ENCODE peak calls at places on chromosomes 7 and 10, in nine cellular contexts. Z is fibroblast of pulmonary artery, B is mucosa of descending colon, F is epithelial cell of esophagus, O is body of pancreas, X is adrenal gland, K is HL-60, I is HepG2, V is heart right ventricle. T is an unnamed sample.

GRCh38 chr10:122342293-122343134 is 32.0 kb upstream of the PLEKHA1 start:
- DNase-seq in X (peak), B (no peak), I (peak), F (peak), Z (peak), V (peak), K (no peak), O (peak), T (peak)

GRCh38 chr10:14592026-14592425 is 182.7 kb downstream of the FAM107B start:
- DNase-seq in I (no peak), V (no peak), Z (no peak), X (no peak), B (no peak), O (no peak), K (no peak), F (peak), T (no peak)

GRCh38 chr10:43026039-43026973 is 50.6 kb upstream of the RET start:
- DNase-seq in I (no peak), X (no peak), B (no peak), Z (no peak), K (no peak), O (no peak), V (no peak), F (peak), T (no peak)

GRCh38 chr7:24241216-24241615 is 42.8 kb upstream of the NPY start:
- DNase-seq in O (no peak), V (no peak), K (no peak), B (no peak), I (no peak), F (no peak), X (no peak), Z (no peak), T (no peak)

GRCh38 chr7:65509368-65510186 is 135.9 kb downstream of the ZNF92 start:
- DNase-seq in V (no peak), Z (no peak), K (no peak), O (no peak), F (no peak), X (peak), B (peak), I (no peak), T (no peak)

GRCh38 chr7:149669121-149669818 is 104.1 kb downstream of the ZNF467 start:
- DNase-seq in Z (peak), K (no peak), F (peak), B (no peak), V (no peak), X (no peak), I (peak), O (no peak), T (no peak)

GRCh38 chr7:39217752-39218151 is 240.0 kb downstream of the POU6F2 start:
- DNase-seq in B (no peak), F (no peak), I (no peak), O (no peak), Z (no peak), X (no peak), V (no peak), K (no peak), T (no peak)

GRCh38 chr7:50591480-50592438 is 26.6 kb upstream of the DDC start:
- DNase-seq in V (no peak), O (no peak), B (no peak), Z (no peak), X (no peak), F (no peak), K (no peak), I (peak), T (no peak)

GRCh38 chr7:909358-910329 is 33.3 kb downstream of the GET4 start:
- DNase-seq in O (no peak), V (peak), K (peak), B (peak), I (no peak), X (peak), F (peak), Z (peak), T (no peak)

GRCh38 chr7:142384508-142384922 is 126.7 kb upstream of the PRSS58 start:
- DNase-seq in X (no peak), I (no peak), F (peak), V (no peak), Z (peak), B (no peak), K (peak), O (no peak), T (peak)

GRCh38 chr7:2796358-2797352 is 47.5 kb downstream of the GNA12 start:
- DNase-seq in K (no peak), Z (peak), B (no peak), X (peak), F (no peak), V (peak), I (no peak), O (no peak), T (no peak)

GRCh38 chr10:113035724-113036312 is 85.8 kb downstream of the TCF7L2 start:
- DNase-seq in X (no peak), Z (no peak), O (no peak), I (peak), K (no peak), B (no peak), V (no peak), F (no peak), T (no peak)

GRCh38 chr7:151509670-151510333 is 9.9 kb downstream of the RHEB start:
- DNase-seq in X (no peak), V (no peak), O (no peak), B (no peak), K (no peak), Z (no peak), F (no peak), I (no peak), T (no peak)

GRCh38 chr7:148436571-148436970 is 154.0 kb upstream of the C7orf33 start:
- DNase-seq in B (no peak), O (no peak), Z (no peak), I (peak), K (no peak), V (no peak), F (no peak), X (no peak), T (no peak)

GRCh38 chr10:59724098-59724938 is 14.7 kb upstream of the SLC16A9 start:
- DNase-seq in X (no peak), K (no peak), B (no peak), I (no peak), V (no peak), Z (no peak), F (peak), O (no peak), T (no peak)

GRCh38 chr7:120259382-120259781 is 13.6 kb upstream of the KCND2 start:
- DNase-seq in I (no peak), O (no peak), Z (peak), X (no peak), K (no peak), B (no peak), V (no peak), F (peak), T (no peak)

GRCh38 chr10:117603081-117603480 is 60.5 kb downstream of the EMX2 start:
- DNase-seq in Z (no peak), B (no peak), V (no peak), F (no peak), X (no peak), K (no peak), O (no peak), I (no peak), T (no peak)

GRCh38 chr7:146966274-146966673 is 849.7 kb downstream of the CNTNAP2 start:
- DNase-seq in I (no peak), K (no peak), Z (no peak), B (no peak), F (no peak), O (no peak), V (no peak), X (no peak), T (no peak)

GRCh38 chr7:91520645-91521044 is 256.4 kb downstream of the FZD1 start:
- DNase-seq in F (no peak), B (no peak), X (no peak), O (no peak), I (no peak), Z (no peak), K (no peak), V (no peak), T (no peak)

GRCh38 chr7:21368317-21368716 is 59.6 kb upstream of the SP4 start:
- DNase-seq in F (no peak), Z (no peak), O (no peak), X (no peak), V (no peak), K (no peak), B (no peak), I (no peak), T (no peak)

GRCh38 chr10:71427246-71427645 is 30.5 kb downstream of the CDH23 start:
- DNase-seq in X (no peak), F (no peak), Z (no peak), I (no peak), O (no peak), V (no peak), K (no peak), B (no peak), T (no peak)

GRCh38 chr7:77529279-77529678 is 7.8 kb upstream of the PTPN12 start:
- DNase-seq in F (no peak), Z (no peak), B (no peak), V (no peak), K (no peak), X (no peak), O (no peak), I (no peak), T (no peak)

GRCh38 chr7:77697535-77697831 is 1.2 kb downstream of the RSBN1L start:
- DNase-seq in K (no peak), Z (peak), I (no peak), X (no peak), V (peak), F (no peak), B (peak), O (no peak), T (no peak)

GRCh38 chr10:7199152-7199760 is 211.6 kb downstream of the SFMBT2 start:
- DNase-seq in B (no peak), O (no peak), F (no peak), Z (peak), X (no peak), K (no peak), I (no peak), V (no peak), T (no peak)

GRCh38 chr7:95394370-95394769 is 1.8 kb downstream of the PON3 start:
- DNase-seq in I (no peak), V (no peak), X (no peak), Z (no peak), O (no peak), B (no peak), F (no peak), K (no peak), T (no peak)

GRCh38 chr10:62851449-62851848 is 35.3 kb upstream of the EGR2 start:
- DNase-seq in K (no peak), B (no peak), Z (peak), X (no peak), I (no peak), F (peak), V (no peak), O (no peak), T (no peak)

GRCh38 chr10:103102195-103102594 is 90.9 kb downstream of the NT5C2 start:
- DNase-seq in V (no peak), Z (no peak), O (no peak), B (no peak), K (no peak), F (no peak), I (no peak), X (no peak), T (no peak)

DNA sequence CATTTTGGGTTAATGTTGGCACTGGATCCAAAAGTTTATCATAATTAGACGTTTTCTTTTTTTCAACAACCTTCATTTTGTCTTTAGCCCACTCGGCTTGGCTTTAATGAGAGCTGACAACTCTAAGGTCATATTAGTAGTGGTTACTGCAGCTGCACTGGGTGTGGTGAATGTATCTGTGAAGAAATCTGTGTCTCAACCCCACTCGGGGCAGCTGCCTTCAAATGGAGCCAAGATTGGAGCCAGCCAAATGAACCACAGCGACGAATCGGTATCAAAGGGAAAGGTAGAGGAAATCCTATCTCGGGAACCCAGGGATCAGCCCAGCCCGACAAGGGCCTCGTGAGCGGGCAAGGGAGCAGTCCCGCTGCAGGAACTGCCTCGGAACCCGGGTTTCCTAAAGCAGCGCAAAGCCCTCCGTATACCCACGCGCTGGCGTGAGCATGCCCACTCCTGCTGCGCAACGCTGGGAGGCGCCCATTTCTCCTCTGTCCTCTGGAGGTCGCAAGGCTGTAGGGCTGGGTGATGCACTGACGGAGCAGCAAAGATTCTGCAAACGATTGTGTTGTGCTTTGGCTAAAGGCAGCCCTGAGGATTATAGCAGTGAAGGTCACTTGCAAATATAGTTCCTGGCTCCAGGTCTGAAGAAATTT is 98.7 kb upstream of the MBL2 start:
- DNase-seq in V (no peak), K (no peak), I (no peak), Z (no peak), X (no peak), B (no peak), F (no peak), O (no peak), T (no peak)
- H3K4me3 ChIP-seq in V (no peak), K (no peak), I (no peak), Z (no peak), X (no peak), B (no peak), F (no peak), O (no peak), T (no peak)

GRCh38 chr10:33132626-33133025 is 174.6 kb upstream of the ITGB1 start:
- DNase-seq in B (no peak), F (peak), I (no peak), K (no peak), V (no peak), X (no peak), Z (no peak), O (no peak), T (no peak)
- TF ChIP-seq CTCF in B (no peak), F (peak), I (peak), K (no peak), V (peak), X (no peak), Z (no peak), O (no peak), T (no peak)

GRCh38 chr7:27198138-27198841 is 1.6 kb downstream of the HOXA13 start:
- DNase-seq in V (no peak), B (no peak), F (no peak), Z (no peak), O (peak), X (no peak), K (no peak), I (no peak), T (no peak)
- H3K4me3 ChIP-seq in V (no peak), B (peak), F (no peak), Z (no peak), O (no peak), X (no peak), K (no peak), I (no peak), T (peak)

GRCh38 chr10:106571216-106571954 is 593.1 kb downstream of the SORCS1 start:
- DNase-seq in Z (peak), O (no peak), F (peak), I (no peak), V (no peak), B (no peak), X (no peak), K (no peak), T (no peak)
- TF ChIP-seq CTCF in Z (peak), O (peak), F (peak), I (no peak), V (peak), B (no peak), X (peak), K (no peak), T (no peak)

DNA sequence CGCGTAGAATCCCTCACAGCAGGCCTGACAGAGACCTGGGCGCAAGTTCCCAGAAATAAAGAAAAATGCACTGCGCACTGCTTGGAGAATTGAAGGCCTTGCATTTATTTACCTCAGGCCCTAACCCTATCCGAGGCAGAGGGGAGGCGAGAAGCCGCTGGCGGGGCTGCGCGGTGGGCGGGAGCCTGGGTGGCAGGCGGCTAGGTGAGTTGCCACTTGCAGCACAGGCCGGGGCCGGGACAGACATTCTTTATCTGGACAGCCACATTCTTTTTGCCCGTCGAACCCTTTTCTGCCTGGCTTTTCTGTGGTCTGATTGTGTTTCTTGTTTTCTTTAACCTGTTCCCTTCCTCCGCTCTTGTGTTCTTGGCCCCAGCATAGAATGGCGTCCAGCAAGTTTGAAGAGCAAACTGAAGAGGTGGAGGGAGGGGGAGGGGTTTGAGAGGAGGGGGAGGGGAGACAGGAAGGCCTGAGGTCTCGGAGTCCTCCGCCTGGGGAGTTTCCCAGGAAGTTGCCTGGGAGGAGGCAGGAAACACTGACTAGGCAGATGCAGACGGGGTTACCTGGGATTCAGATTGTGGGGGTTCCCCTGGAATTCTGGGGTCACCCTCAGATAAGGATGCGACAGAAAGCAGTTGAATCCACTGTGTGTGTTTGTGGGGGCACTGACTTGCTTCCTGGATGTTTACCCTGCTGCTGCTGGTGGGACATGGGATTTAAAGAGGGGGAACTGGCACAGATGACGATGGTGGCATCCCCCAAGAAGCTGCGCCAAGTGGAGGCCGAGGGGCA is 5.1 kb downstream of the SHH start:
- DNase-seq in Z (no peak), O (no peak), B (peak), X (no peak), V (no peak), F (no peak), I (no peak), K (no peak), T (no peak)
- H3K4me3 ChIP-seq in Z (no peak), O (no peak), B (no peak), X (peak), V (no peak), F (no peak), I (peak), K (no peak), T (no peak)

GRCh38 chr7:18425873-18426520 is 69.6 kb upstream of the HDAC9 start:
- DNase-seq in B (no peak), X (no peak), Z (no peak), V (no peak), I (no peak), F (no peak), K (no peak), O (no peak), T (no peak)
- TF ChIP-seq CTCF in B (no peak), X (no peak), Z (no peak), V (no peak), I (no peak), F (no peak), K (no peak), O (no peak), T (no peak)

T was measured in AG09309.